ENCODE peak calls at places on chromosomes 12 and 14, in five cellular contexts. One of them, this sample, is unnamed.

GRCh38 chr12:6730169-6730568 is 6.3 kb downstream of the COPS7A start:
- DNase-seq in H1: no peak
- DNase-seq in uterus: no peak
- DNase-seq in transverse colon: no peak
- DNase-seq in stomach: no peak
- DNase-seq in this sample: no peak

GRCh38 chr14:101017806-101018560 is 114.5 kb upstream of the RTL1 start:
- DNase-seq in H1: no peak
- DNase-seq in uterus: no peak
- DNase-seq in transverse colon: peak; percentile 1
- DNase-seq in stomach: peak; percentile 4
- DNase-seq in this sample: no peak

GRCh38 chr14:52974406-52974805 is 23.6 kb upstream of the FERMT2 start:
- DNase-seq in H1: no peak
- DNase-seq in uterus: no peak
- DNase-seq in transverse colon: no peak
- DNase-seq in stomach: no peak
- DNase-seq in this sample: no peak

GRCh38 chr14:21729703-21730212 is 56.1 kb upstream of the OR4E1 start:
- DNase-seq in H1: no peak
- DNase-seq in uterus: no peak
- DNase-seq in transverse colon: no peak
- DNase-seq in stomach: no peak
- DNase-seq in this sample: no peak

GRCh38 chr12:66942741-66943465 is 264.0 kb upstream of the GRIP1 start:
- DNase-seq in H1: no peak
- DNase-seq in uterus: no peak
- DNase-seq in transverse colon: no peak
- DNase-seq in stomach: no peak
- DNase-seq in this sample: no peak

GRCh38 chr14:58882577-58883018 is 244.8 kb downstream of the DACT1 start:
- DNase-seq in H1: no peak
- DNase-seq in uterus: no peak
- DNase-seq in transverse colon: no peak
- DNase-seq in stomach: no peak
- DNase-seq in this sample: no peak

GRCh38 chr12:43291516-43291915 is 260.5 kb downstream of the ADAMTS20 start:
- DNase-seq in H1: no peak
- DNase-seq in uterus: no peak
- DNase-seq in transverse colon: no peak
- DNase-seq in stomach: no peak
- DNase-seq in this sample: peak; percentile 5

GRCh38 chr14:65628664-65629063 is 216.1 kb downstream of the FUT8 start:
- DNase-seq in H1: no peak
- DNase-seq in uterus: no peak
- DNase-seq in transverse colon: no peak
- DNase-seq in stomach: no peak
- DNase-seq in this sample: no peak

GRCh38 chr14:91953170-91953985 is 5.9 kb upstream of the FBLN5 start:
- DNase-seq in H1: no peak
- DNase-seq in uterus: no peak
- DNase-seq in transverse colon: no peak
- DNase-seq in stomach: no peak
- DNase-seq in this sample: no peak

GRCh38 chr12:46020768-46021167 is 30.4 kb upstream of the SCAF11 start:
- DNase-seq in H1: no peak
- DNase-seq in uterus: no peak
- DNase-seq in transverse colon: no peak
- DNase-seq in stomach: no peak
- DNase-seq in this sample: no peak

GRCh38 chr12:117100251-117100650 is 1.0 kb upstream of the TESC start:
- DNase-seq in H1: no peak
- DNase-seq in uterus: no peak
- DNase-seq in transverse colon: no peak
- DNase-seq in stomach: no peak
- DNase-seq in this sample: peak; percentile 50

GRCh38 chr14:31717294-31718085 is 156.3 kb downstream of the NUBPL start:
- DNase-seq in H1: no peak
- DNase-seq in uterus: no peak
- DNase-seq in transverse colon: no peak
- DNase-seq in stomach: no peak
- DNase-seq in this sample: no peak

GRCh38 chr12:132173135-132174014 is 29.1 kb downstream of the NOC4L start:
- DNase-seq in H1: no peak
- DNase-seq in uterus: no peak
- DNase-seq in transverse colon: no peak
- DNase-seq in stomach: no peak
- DNase-seq in this sample: no peak

DNA sequence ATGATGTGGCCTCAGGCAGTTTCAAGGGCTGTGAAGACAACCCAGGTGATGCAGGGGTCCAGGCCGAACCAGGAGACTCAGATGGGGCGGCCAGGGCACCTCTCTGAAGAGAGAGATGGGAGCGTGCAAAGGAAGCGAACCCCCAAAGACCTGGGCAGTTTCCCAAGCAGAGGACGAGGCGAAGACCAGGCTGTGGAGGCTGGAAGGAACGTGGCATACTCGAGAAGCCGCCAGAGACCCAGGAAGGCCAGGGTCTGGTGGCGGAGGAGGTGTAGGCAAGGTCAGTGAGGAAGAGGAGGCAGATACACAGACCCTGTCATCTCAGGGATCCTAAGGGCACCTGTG is 24.7 kb downstream of the LTBP2 start:
- DNase-seq in H1: no peak
- DNase-seq in uterus: no peak
- DNase-seq in transverse colon: no peak
- DNase-seq in stomach: no peak
- DNase-seq in this sample: no peak
- TF ChIP-seq POLR2A in H1: no peak
- TF ChIP-seq POLR2A in uterus: no peak
- TF ChIP-seq POLR2A in transverse colon: no peak
- TF ChIP-seq POLR2A in stomach: no peak
- TF ChIP-seq POLR2A in this sample: no peak

GRCh38 chr12:109092484-109093021 is 719 bp downstream of the ALKBH2 start:
- DNase-seq in H1: no peak
- DNase-seq in uterus: no peak
- DNase-seq in transverse colon: no peak
- DNase-seq in stomach: no peak
- DNase-seq in this sample: no peak

GRCh38 chr12:109089683-109090082 is 3.6 kb downstream of the ALKBH2 start:
- DNase-seq in H1: no peak
- DNase-seq in uterus: no peak
- DNase-seq in transverse colon: no peak
- DNase-seq in stomach: no peak
- DNase-seq in this sample: no peak

GRCh38 chr12:109097435-109098141 is at the start of gene UNG:
- DNase-seq in H1: peak; percentile 82
- DNase-seq in uterus: peak; percentile 97
- DNase-seq in transverse colon: peak; percentile 98
- DNase-seq in stomach: peak; percentile 98
- DNase-seq in this sample: peak; percentile 94

GRCh38 chr12:109097140-109097434 is 310 bp upstream of the UNG start:
- DNase-seq in H1: no peak
- DNase-seq in uterus: no peak
- DNase-seq in transverse colon: no peak
- DNase-seq in stomach: no peak
- DNase-seq in this sample: no peak

DNA sequence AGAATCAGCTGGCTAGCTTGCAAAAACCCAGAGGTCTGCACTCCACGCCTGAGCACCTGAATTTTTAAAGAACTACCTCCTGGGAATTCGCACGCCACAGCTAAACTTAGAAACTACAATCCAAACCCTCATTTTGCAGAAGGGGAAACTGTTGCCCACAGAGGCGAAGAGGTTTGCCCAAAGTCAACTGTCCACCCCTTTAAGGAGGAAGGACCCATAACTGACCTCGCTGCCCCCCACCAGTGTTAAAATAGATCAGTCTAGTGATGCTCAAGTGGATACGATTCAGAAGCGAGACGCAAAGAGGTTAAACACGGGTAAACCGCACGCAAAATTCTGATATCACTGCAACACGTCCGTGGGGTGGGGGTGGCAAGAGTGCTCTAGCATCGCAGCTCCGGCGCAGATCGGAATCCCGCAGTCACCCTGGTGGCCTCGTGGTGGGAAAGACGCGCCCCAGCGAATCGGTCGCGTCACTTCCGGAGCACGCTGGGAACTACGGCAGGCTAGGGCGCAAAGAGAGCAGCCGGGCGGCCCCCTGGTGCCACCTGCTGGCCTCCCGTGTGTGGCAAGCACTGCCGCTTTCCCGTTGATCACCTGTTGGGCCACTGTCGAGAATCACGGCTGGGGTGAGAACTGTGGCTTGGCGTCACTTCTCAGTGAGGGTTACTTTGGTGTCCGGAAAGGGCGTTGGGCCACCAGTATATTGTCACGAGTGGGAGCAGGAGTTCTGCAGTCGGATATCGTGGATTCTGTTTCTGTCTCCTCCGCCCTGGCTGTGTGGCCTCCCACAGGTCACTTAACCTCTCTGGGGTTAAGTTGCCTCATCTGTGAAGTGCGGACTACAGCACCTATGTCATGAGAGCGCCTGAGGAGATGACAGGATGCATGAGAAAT is at the start of gene ALKBH2:
- DNase-seq in H1: peak; percentile 70
- DNase-seq in uterus: peak; percentile 90
- DNase-seq in transverse colon: peak; percentile 95
- DNase-seq in stomach: peak; percentile 95
- DNase-seq in this sample: peak; percentile 89
- TF ChIP-seq POLR2A in H1: peak; percentile 94
- TF ChIP-seq POLR2A in uterus: peak; percentile 49
- TF ChIP-seq POLR2A in transverse colon: peak; percentile 25
- TF ChIP-seq POLR2A in stomach: no peak
- TF ChIP-seq POLR2A in this sample: peak; percentile 55

GRCh38 chr14:60980811-60981625 is at the start of the genes SLC38A6 and TRMT5:
- DNase-seq in H1: peak; percentile 88
- DNase-seq in uterus: peak; percentile 95
- DNase-seq in transverse colon: peak; percentile 95
- DNase-seq in stomach: peak; percentile 94
- DNase-seq in this sample: peak; percentile 65
- TF ChIP-seq POLR2A in H1: peak; percentile 81
- TF ChIP-seq POLR2A in uterus: peak; percentile 61
- TF ChIP-seq POLR2A in transverse colon: peak; percentile 61
- TF ChIP-seq POLR2A in stomach: no peak
- TF ChIP-seq POLR2A in this sample: peak; percentile 48

GRCh38 chr12:112409064-112409905 is at the start of gene RPL6:
- DNase-seq in H1: no peak
- DNase-seq in uterus: peak; percentile 84
- DNase-seq in transverse colon: peak; percentile 79
- DNase-seq in stomach: peak; percentile 72
- DNase-seq in this sample: peak; percentile 68
- TF ChIP-seq POLR2A in H1: peak; percentile 97
- TF ChIP-seq POLR2A in uterus: peak; percentile 69
- TF ChIP-seq POLR2A in transverse colon: peak; percentile 84
- TF ChIP-seq POLR2A in stomach: no peak
- TF ChIP-seq POLR2A in this sample: peak; percentile 90

GRCh38 chr14:89024691-89025090 is 200.2 kb downstream of the TTC8 start:
- DNase-seq in H1: no peak
- DNase-seq in uterus: no peak
- DNase-seq in transverse colon: no peak
- DNase-seq in stomach: no peak
- DNase-seq in this sample: no peak
- TF ChIP-seq POLR2A in H1: no peak
- TF ChIP-seq POLR2A in uterus: no peak
- TF ChIP-seq POLR2A in transverse colon: no peak
- TF ChIP-seq POLR2A in stomach: no peak
- TF ChIP-seq POLR2A in this sample: no peak

GRCh38 chr12:109833307-109834189 is at the start of gene TRPV4:
- DNase-seq in H1: no peak
- DNase-seq in uterus: no peak
- DNase-seq in transverse colon: no peak
- DNase-seq in stomach: peak; percentile 30
- DNase-seq in this sample: no peak
- TF ChIP-seq POLR2A in H1: no peak
- TF ChIP-seq POLR2A in uterus: no peak
- TF ChIP-seq POLR2A in transverse colon: no peak
- TF ChIP-seq POLR2A in stomach: no peak
- TF ChIP-seq POLR2A in this sample: no peak

DNA sequence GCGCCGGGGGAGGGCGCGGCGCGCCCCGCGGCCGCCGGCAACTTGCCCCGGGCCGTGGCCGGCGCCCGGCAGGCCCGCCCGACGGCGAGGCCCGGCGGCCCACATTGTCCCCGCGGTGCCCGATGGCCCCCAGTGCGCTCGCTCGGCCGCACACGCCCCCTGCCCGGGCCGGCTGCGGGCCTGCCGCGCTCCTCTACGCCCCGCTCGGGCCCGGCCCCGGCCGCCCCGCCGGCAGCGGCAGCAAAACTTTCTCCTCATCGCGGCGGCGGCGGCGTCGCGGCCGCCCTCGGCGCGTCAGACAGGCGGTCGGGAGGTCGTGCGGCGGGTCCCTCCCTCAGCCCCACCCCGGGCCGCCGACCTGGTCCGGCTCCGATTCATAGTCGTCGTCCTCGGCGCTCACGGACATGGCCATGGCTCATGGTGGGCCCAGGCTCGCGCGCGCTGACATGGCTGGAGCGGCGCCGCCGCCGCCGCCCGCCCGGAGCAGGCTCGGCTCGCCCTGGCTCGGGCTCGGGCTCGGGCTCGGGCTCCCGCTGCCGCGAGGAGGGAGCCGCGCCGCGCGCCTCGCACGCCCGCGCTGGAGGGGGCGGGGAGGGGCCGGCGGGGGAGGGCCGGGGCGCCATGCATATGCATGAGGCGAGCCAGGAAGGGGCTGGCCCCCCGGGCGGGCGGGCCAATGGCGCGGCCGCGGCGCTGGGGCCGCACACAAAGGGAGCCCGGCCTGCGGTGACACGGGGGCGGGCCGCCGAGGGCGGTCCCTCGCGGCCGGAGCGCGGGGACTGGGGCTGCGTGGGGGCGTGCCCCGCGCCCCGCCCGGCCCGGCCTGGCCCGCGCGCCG is 67.1 kb downstream of the RNF34 start:
- DNase-seq in H1: peak; percentile 41
- DNase-seq in uterus: peak; percentile 81
- DNase-seq in transverse colon: peak; percentile 93
- DNase-seq in stomach: peak; percentile 94
- DNase-seq in this sample: peak; percentile 92
- TF ChIP-seq POLR2A in H1: no peak
- TF ChIP-seq POLR2A in uterus: peak; percentile 54
- TF ChIP-seq POLR2A in transverse colon: peak; percentile 12
- TF ChIP-seq POLR2A in stomach: no peak
- TF ChIP-seq POLR2A in this sample: peak; percentile 74